ENCODE peak calls at places on chromosome 7, in five cellular contexts. A, V, H, E and M are unnamed samples. For H3K4me1, the result is how much of the 10 kb centered on the place peaks cover.

GRCh38 chr7:87021285-87021684 is 38.2 kb downstream of the ELAPOR2 start:
- DNase-seq in A (no peak), V (no peak), H (no peak), E (no peak), M (no peak)

GRCh38 chr7:129955993-129956543 is 3.3 kb upstream of the UBE2H start:
- DNase-seq in A (no peak), V (no peak), H (no peak), E (no peak), M (no peak)

GRCh38 chr7:80540841-80541240 is 29.0 kb upstream of the GNAT3 start:
- DNase-seq in A (no peak), V (no peak), H (no peak), E (no peak), M (no peak)

GRCh38 chr7:48760528-48761265 is 163.7 kb upstream of the CDC14C start:
- DNase-seq in A (no peak), V (no peak), H (no peak), E (no peak), M (no peak)

GRCh38 chr7:69062020-69062760 is 536.1 kb upstream of the AUTS2 start:
- DNase-seq in A (no peak), V (no peak), H (no peak), E (no peak), M (no peak)

GRCh38 chr7:142133740-142134148 is 22.2 kb downstream of the MGAM2 start:
- DNase-seq in A (no peak), V (no peak), H (no peak), E (no peak), M (no peak)

GRCh38 chr7:8065356-8065813 is 96.8 kb downstream of the GLCCI1 start:
- DNase-seq in A (no peak), V (no peak), H (no peak), E (no peak), M (no peak)

GRCh38 chr7:114574384-114574783 is 159.8 kb downstream of the FOXP2 start:
- DNase-seq in A (no peak), V (no peak), H (no peak), E (no peak), M (no peak)

GRCh38 chr7:28356619-28357018 is 55.7 kb upstream of the CREB5 start:
- DNase-seq in A (no peak), V (no peak), H (peak), E (no peak), M (no peak)

GRCh38 chr7:94451276-94451675 is 56.6 kb downstream of the COL1A2 start:
- DNase-seq in A (no peak), V (no peak), H (no peak), E (no peak), M (no peak)

GRCh38 chr7:128055668-128056067 is 24.4 kb upstream of the LRRC4 start:
- DNase-seq in A (no peak), V (no peak), H (no peak), E (no peak), M (no peak)

GRCh38 chr7:143463556-143463955 is 14.1 kb upstream of the TAS2R41 start:
- DNase-seq in A (no peak), V (no peak), H (no peak), E (peak), M (no peak)

GRCh38 chr7:30247546-30248386 is 36.6 kb upstream of the ZNRF2 start:
- DNase-seq in A (no peak), V (no peak), H (no peak), E (peak), M (no peak)

DNA sequence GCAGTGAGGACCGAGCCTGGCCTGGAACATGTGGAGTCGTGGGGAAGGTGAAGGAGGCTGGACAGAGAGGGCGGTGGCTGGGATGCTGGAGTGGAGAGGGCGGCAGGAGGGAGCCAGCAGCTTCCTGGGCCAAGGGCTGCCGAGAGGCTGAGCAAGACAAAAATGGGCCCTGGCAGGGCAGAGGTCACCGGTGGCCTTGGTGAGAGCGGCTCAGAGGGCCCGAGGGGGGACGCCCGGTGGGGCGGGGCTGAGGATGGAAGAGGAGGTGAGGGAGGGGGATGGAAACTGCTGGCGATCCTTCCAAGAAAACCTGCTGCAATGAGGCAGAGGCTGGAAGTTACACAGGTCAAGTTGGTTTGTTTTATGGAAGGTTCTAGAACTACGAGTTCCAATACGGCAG is 69.5 kb downstream of the ELFN1 start:
- DNase-seq in A (no peak), V (no peak), H (no peak), E (no peak), M (no peak)
- H3K4me1 ChIP-seq in A (under half), V (under half), H (under half), E (under half), M (under half)

GRCh38 chr7:2609001-2609411 is 22.8 kb upstream of the TTYH3 start:
- DNase-seq in A (no peak), V (no peak), H (no peak), E (peak), M (no peak)
- TF ChIP-seq CTCF in A (no peak), V (no peak), H (no peak), E (peak), M (no peak)

GRCh38 chr7:20350518-20350951 is 19.8 kb downstream of the ITGB8 start:
- DNase-seq in A (no peak), V (no peak), H (no peak), E (peak), M (peak)

GRCh38 chr7:20352573-20353304 is 22.0 kb downstream of the ITGB8 start:
- DNase-seq in A (no peak), V (no peak), H (peak), E (no peak), M (no peak)

GRCh38 chr7:20348408-20348807 is 17.7 kb downstream of the ITGB8 start:
- DNase-seq in A (no peak), V (no peak), H (no peak), E (no peak), M (no peak)

GRCh38 chr7:20351901-20352300 is 21.2 kb downstream of the ITGB8 start:
- DNase-seq in A (no peak), V (no peak), H (peak), E (no peak), M (no peak)

GRCh38 chr7:20350996-20351692 is 20.4 kb downstream of the ITGB8 start:
- DNase-seq in A (no peak), V (no peak), H (no peak), E (no peak), M (no peak)
- H3K4me1 ChIP-seq in A (under half), V (under half), H (under half), E (under half), M (under half)

DNA sequence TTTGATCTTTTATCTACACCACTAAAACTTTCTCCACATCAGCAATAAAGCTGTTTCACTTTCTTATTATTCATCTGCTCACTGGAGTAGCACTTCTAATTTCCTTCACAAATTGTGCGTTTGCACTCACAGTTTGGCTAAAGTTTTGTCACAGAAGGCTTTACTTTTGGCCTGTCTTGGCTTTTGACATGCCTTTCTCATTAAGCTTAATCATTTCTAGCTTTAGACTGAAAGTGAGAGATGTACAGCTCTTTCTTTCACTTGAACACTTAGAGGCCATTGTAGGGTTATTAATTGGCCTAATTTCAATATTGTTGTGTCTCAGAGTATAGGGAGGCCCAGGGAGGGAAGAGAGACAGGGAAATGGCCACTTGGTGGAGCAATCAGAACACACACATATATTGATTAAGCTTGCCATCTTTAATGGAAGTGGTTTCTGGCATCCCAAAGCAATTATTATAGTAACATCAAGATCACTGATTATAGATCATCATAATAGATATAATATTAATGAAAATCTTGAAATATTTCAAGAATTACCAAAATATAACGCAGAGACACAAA is 512.5 kb downstream of the ETV1 start:
- DNase-seq in A (no peak), V (no peak), H (no peak), E (peak), M (no peak)
- TF ChIP-seq CTCF in A (no peak), V (no peak), H (no peak), E (peak), M (no peak)

GRCh38 chr7:38796636-38797501 is 112.1 kb downstream of the VPS41 start:
- DNase-seq in A (no peak), V (peak), H (peak), E (peak), M (peak)

GRCh38 chr7:38798552-38799267 is 110.3 kb downstream of the VPS41 start:
- DNase-seq in A (no peak), V (no peak), H (peak), E (peak), M (no peak)

GRCh38 chr7:38806912-38807311 is 102.1 kb downstream of the VPS41 start:
- DNase-seq in A (no peak), V (no peak), H (peak), E (no peak), M (no peak)

DNA sequence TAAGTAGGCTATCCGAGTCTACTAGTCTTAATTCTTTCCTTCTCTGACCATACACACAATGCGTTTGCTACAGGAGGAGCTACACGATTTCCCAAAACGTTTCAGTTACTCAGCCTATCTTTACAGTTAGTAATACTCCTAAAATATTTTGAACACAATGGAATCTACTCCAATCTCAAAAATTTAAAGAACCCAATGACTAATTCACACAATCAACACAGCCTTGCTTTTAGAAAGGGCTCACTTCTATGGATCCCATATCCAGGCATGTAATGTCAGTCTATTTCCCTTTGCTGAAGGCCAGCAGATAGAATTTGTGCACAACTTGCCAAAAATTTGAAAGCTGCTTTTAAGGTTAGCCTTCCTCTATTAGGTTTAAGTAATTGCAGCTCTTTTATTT is 107.2 kb downstream of the VPS41 start:
- DNase-seq in A (no peak), V (no peak), H (no peak), E (no peak), M (no peak)
- H3K4me1 ChIP-seq in A (under half), V (under half), H (under half), E (under half), M (under half)